ENCODE peak calls at places on chromosomes 6 and 20, in four cellular contexts. G is A549, D is heart right ventricle, Z is AG09319. Q is an unnamed sample.

GRCh38 chr6:5053038-5053437 is 32.1 kb upstream of the PPP1R3G start:
- DNase-seq in G (no peak), Z (no peak), D (no peak), Q (no peak)

GRCh38 chr6:31362751-31363150 is 5.8 kb upstream of the HLA-B start:
- DNase-seq in D (no peak), G (no peak), Z (no peak), Q (no peak)

GRCh38 chr6:127191716-127192115 is 73.2 kb downstream of the RSPO3 start:
- DNase-seq in D (no peak), Z (no peak), G (no peak), Q (no peak)

GRCh38 chr20:47453167-47453782 is 48.4 kb upstream of the NCOA3 start:
- DNase-seq in D (no peak), G (peak), Z (peak), Q (no peak)

GRCh38 chr6:109362102-109362884 is 20.0 kb downstream of the CD164 start:
- DNase-seq in D (no peak), G (no peak), Z (no peak), Q (no peak)

GRCh38 chr6:84356907-84357306 is 129.5 kb upstream of the CEP162 start:
- DNase-seq in D (no peak), Z (no peak), G (no peak), Q (no peak)

GRCh38 chr6:109901976-109902375 is 76.1 kb upstream of the GPR6 start:
- DNase-seq in D (no peak), G (no peak), Z (no peak), Q (no peak)

GRCh38 chr20:7411075-7411474 is 529.2 kb downstream of the HAO1 start:
- DNase-seq in D (no peak), Z (no peak), G (no peak), Q (no peak)

GRCh38 chr20:11906626-11907480 is 10.8 kb upstream of the BTBD3 start:
- DNase-seq in D (no peak), Z (no peak), G (no peak), Q (no peak)

GRCh38 chr20:11912664-11913415 is 4.9 kb upstream of the BTBD3 start:
- DNase-seq in G (no peak), D (no peak), Z (no peak), Q (no peak)

GRCh38 chr20:11907621-11908020 is 10.1 kb upstream of the BTBD3 start:
- DNase-seq in D (no peak), G (no peak), Z (no peak), Q (no peak)

GRCh38 chr20:11917663-11918062 is at the start of gene BTBD3:
- DNase-seq in D (peak), G (no peak), Z (peak), Q (no peak)

DNA sequence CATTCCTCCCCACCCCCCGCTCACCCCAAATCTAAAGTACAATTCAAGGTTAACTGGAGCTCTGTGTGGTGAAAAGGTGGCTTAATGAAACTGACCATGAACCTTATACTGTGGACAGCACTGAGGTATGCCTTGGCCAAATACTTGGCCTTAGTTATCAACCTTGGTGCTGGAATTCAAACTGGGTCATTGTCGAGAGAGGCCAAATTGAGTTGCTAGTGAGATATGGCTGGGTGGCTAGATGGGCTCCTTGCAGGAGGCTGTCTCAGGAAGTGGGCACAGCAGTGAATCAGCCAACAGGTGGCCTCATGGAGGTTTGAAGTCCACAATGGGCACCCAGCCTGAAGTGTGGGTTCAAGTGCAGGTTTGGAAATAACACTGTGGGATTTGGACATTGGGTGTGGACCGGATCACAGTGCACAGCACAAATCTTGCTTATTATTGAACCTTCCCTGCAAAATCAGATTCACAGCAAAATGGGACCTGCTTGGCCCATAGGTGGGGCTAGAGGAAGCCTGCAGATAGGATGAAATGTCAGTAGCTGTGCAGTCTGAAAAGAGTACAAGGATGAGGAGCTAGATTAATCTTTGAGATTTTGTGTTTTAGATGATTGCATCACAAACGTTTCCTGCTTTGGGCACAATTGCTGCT is 5.6 kb upstream of the BTBD3 start:
- DNase-seq in D (no peak), Z (no peak), G (peak), Q (no peak)
- TF ChIP-seq CTCF in D (peak), Z (peak), G (peak), Q (no peak)

GRCh38 chr6:329888-330691 is 37.8 kb downstream of the DUSP22 start:
- DNase-seq in Z (no peak), D (no peak), G (no peak), Q (peak)

GRCh38 chr6:332671-333070 is 40.4 kb downstream of the DUSP22 start:
- DNase-seq in D (no peak), Z (no peak), G (no peak), Q (peak)

GRCh38 chr6:333379-334002 is 41.2 kb downstream of the DUSP22 start:
- DNase-seq in D (no peak), Z (no peak), G (no peak), Q (peak)

GRCh38 chr6:330948-331347 is 38.7 kb downstream of the DUSP22 start:
- DNase-seq in D (no peak), Z (no peak), G (no peak), Q (no peak)

DNA sequence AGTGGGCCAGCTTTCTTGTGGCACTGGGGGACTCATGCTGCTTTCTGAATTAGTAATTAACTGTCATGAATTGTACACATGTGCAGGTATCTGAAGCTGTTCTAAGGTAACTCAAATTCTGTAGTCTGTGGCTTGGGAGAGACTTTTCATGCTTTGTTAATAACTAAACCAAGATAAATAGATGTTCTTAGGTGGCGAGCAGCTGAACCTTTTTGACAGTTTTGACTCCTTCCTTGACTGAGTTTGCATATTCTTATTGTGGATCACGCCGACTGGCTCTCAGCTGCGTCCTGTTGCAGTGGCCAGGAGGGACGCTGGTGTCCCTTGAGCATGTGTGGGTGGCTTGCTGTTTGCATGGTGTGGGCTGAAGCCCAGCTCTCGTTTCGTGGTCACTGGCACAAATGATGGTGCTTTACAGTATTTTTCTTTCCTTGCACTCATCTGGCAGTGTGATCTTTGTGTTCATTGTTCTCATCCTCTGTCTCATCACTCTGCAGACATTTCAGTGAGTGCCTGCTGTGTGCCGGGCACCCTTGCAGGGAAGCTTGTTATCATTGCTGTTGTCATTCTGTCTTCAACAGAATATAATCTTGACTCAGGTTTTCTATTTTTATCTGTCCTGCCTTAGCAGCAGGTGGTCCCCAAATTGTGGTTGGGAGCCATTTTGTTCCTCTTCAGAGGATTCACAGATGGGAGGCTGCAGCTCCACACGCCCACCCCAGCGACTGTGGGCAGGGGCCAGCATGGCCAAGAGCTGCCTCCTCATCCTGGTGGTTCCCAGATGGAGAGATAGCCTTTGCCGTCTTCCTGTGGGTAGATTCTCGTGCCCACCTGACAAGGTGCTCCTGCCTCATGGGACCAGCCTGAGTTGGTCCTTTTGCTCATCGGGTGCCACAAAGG is 39.6 kb downstream of the DUSP22 start:
- DNase-seq in Z (no peak), G (no peak), D (no peak), Q (peak)
- TF ChIP-seq CTCF in Z (no peak), G (no peak), D (no peak), Q (no peak)

GRCh38 chr20:33668087-33668790 is 1.5 kb downstream of the ACTL10 start:
- DNase-seq in G (peak), D (peak), Z (no peak), Q (no peak)

GRCh38 chr20:33667245-33668086 is 723 bp downstream of the ACTL10 start:
- DNase-seq in Z (no peak), G (no peak), D (peak), Q (peak)

GRCh38 chr20:33664762-33665144 is 2.0 kb upstream of the ACTL10 start:
- DNase-seq in D (no peak), Z (no peak), G (no peak), Q (no peak)

GRCh38 chr20:33668791-33669155 is 2.0 kb downstream of the ACTL10 start:
- DNase-seq in Z (no peak), D (peak), G (no peak), Q (no peak)

DNA sequence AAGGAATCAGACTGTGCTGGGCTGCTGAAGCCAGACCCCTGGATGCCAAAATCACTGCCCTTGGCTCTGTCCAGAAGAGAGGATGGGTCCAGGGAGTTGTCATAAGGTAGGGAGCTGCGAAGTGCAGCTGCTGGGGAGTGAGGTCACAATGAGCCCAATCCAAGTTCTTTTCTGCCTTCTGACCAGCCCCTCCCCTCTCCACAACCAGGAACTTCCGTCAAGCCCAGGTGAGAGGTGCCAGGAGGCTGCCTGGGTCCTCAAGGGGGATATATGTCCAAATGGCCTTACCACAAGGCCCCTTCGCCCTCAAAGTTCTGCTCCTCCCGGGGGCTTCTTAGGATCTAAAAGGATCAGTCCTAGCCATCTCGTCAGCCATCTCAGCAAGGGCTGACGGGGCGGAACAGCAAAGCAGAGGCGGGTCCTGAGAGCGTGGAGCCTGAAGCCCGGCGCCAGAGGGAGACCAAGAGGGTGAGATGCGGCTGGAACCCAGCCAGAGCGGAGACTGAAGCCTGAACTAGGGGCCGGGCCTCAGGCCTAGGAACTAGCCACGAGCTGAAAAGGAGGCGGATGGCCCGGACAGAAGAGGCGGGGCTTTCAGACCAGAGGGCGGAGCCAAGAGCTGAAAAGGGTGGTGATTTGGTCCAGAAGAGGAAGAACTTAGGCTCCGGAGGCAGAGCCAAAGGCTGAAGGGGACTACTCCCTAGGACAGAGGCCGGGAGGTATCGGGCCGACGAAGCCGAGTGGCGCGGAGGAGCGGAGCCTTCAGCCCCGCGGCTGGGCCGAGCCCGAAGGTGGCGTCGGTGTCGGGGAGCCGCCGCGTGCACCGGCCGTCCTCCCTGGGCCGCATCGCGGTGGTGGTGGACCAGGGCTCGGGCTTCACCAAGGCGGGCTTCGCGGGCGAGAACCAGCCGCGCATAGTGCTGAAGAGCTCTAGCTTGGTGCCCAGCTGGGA is at the start of gene ACTL10:
- DNase-seq in D (peak), Z (peak), G (no peak), Q (peak)
- TF ChIP-seq CTCF in D (peak), Z (peak), G (no peak), Q (no peak)

GRCh38 chr6:52362443-52363221 is 681 bp downstream of the PAQR8 start:
- DNase-seq in Z (no peak), G (peak), D (peak), Q (peak)
- TF ChIP-seq CTCF in Z (peak), G (no peak), D (peak), Q (no peak)

Q was measured in activated B cell treated with CpG ODN at 0.5 μM for 24 hours.